ENCODE peak calls at places on chromosomes 11 and 22, in six cellular contexts. F, W, I, T, G and O are unnamed samples.

GRCh38 chr11:14021738-14022137 is 59.2 kb downstream of the SPON1 start:
- ATAC-seq in F (no peak), W (no peak), I (no peak), T (no peak), G (no peak), O (no peak)

GRCh38 chr22:30806391-30806861 is 111.8 kb downstream of the OSBP2 start:
- ATAC-seq in F (no peak), W (no peak), I (no peak), T (no peak), G (no peak), O (no peak)

GRCh38 chr11:47500121-47500520 is 51.2 kb upstream of the RAPSN start:
- ATAC-seq in F (no peak), W (no peak), I (no peak), T (peak; percentile 49), G (no peak), O (no peak)

GRCh38 chr22:19823638-19824196 is 31.0 kb downstream of the GNB1L start:
- ATAC-seq in F (peak; percentile 75), W (no peak), I (no peak), T (no peak), G (no peak), O (no peak)

GRCh38 chr11:57217053-57217452 is 20.0 kb downstream of the APLNR start:
- ATAC-seq in F (no peak), W (no peak), I (no peak), T (no peak), G (no peak), O (no peak)

GRCh38 chr11:100632970-100633452 is 54.1 kb upstream of the ARHGAP42 start:
- ATAC-seq in F (peak; percentile 90), W (peak; percentile 55), I (peak; percentile 23), T (no peak), G (peak; percentile 44), O (peak; percentile 65)

GRCh38 chr11:95268386-95268785 is 37.4 kb upstream of the SESN3 start:
- ATAC-seq in F (no peak), W (peak; percentile 56), I (no peak), T (no peak), G (no peak), O (no peak)

GRCh38 chr11:72773291-72773690 is 20.6 kb downstream of the STARD10 start:
- ATAC-seq in F (no peak), W (peak; percentile 83), I (peak; percentile 28), T (no peak), G (no peak), O (peak; percentile 86)

GRCh38 chr11:95641506-95641905 is 148.1 kb downstream of the FAM76B start:
- ATAC-seq in F (no peak), W (peak; percentile 42), I (no peak), T (peak; percentile 100), G (no peak), O (peak; percentile 89)

GRCh38 chr11:116875194-116875593 is 37.8 kb upstream of the APOA1 start:
- ATAC-seq in F (no peak), W (no peak), I (no peak), T (no peak), G (no peak), O (no peak)

GRCh38 chr11:1484716-1485503 is 1.7 kb downstream of the MOB2 start:
- ATAC-seq in F (no peak), W (no peak), I (peak; percentile 17), T (no peak), G (peak; percentile 30), O (no peak)

GRCh38 chr11:8532475-8532874 is 61.6 kb downstream of the STK33 start:
- ATAC-seq in F (no peak), W (no peak), I (no peak), T (peak; percentile 89), G (no peak), O (no peak)

GRCh38 chr11:119316017-119316728 is 757 bp downstream of the MCAM start:
- ATAC-seq in F (no peak), W (no peak), I (peak; percentile 26), T (no peak), G (no peak), O (peak; percentile 34)

GRCh38 chr11:119484741-119485605 is 62.0 kb upstream of the THY1 start:
- ATAC-seq in F (peak; percentile 44), W (no peak), I (peak; percentile 43), T (peak; percentile 66), G (peak; percentile 64), O (no peak)

GRCh38 chr11:118205979-118206611 is 18.7 kb downstream of the JAML start:
- ATAC-seq in F (no peak), W (peak; percentile 27), I (no peak), T (peak; percentile 55), G (no peak), O (no peak)

GRCh38 chr11:23723861-23724260 is 773.0 kb upstream of the LUZP2 start:
- ATAC-seq in F (no peak), W (no peak), I (no peak), T (peak; percentile 68), G (no peak), O (no peak)

GRCh38 chr11:96130061-96130460 is 206.2 kb upstream of the MTMR2 start:
- ATAC-seq in F (no peak), W (no peak), I (no peak), T (peak; percentile 72), G (no peak), O (no peak)

GRCh38 chr22:43153916-43154315 is 2.6 kb downstream of the TSPO start:
- ATAC-seq in F (no peak), W (no peak), I (no peak), T (no peak), G (no peak), O (no peak)

GRCh38 chr11:120867531-120867930 is 156.4 kb upstream of the TBCEL start:
- ATAC-seq in F (no peak), W (no peak), I (no peak), T (no peak), G (no peak), O (no peak)

GRCh38 chr22:33984211-33984610 is 63.9 kb upstream of the LARGE1 start:
- ATAC-seq in F (no peak), W (no peak), I (no peak), T (no peak), G (no peak), O (no peak)

GRCh38 chr11:13261600-13262061 is 16.0 kb upstream of the BMAL1 start:
- ATAC-seq in F (no peak), W (peak; percentile 90), I (peak; percentile 95), T (no peak), G (no peak), O (peak; percentile 90)

GRCh38 chr11:102241026-102241425 is 76.3 kb upstream of the BIRC3 start:
- ATAC-seq in F (peak; percentile 4), W (no peak), I (peak; percentile 19), T (peak; percentile 21), G (no peak), O (peak; percentile 19)

GRCh38 chr22:38981659-38982007 is 514 bp upstream of the APOBEC3B start:
- ATAC-seq in F (peak; percentile 67), W (peak; percentile 38), I (peak; percentile 55), T (peak; percentile 18), G (peak; percentile 52), O (peak; percentile 58)

GRCh38 chr11:128532016-128532570 is 55.3 kb downstream of the ETS1 start:
- ATAC-seq in F (no peak), W (no peak), I (no peak), T (no peak), G (no peak), O (no peak)

GRCh38 chr11:33701302-33701701 is 676 bp upstream of the C11orf91 start:
- ATAC-seq in F (no peak), W (peak; percentile 1), I (peak; percentile 13), T (no peak), G (no peak), O (peak; percentile 11)

GRCh38 chr22:34429314-34429713 is 509.0 kb upstream of the LARGE1 start:
- ATAC-seq in F (no peak), W (no peak), I (no peak), T (no peak), G (no peak), O (no peak)

GRCh38 chr11:111557425-111558111 is 17.0 kb downstream of the LAYN start:
- ATAC-seq in F (no peak), W (peak; percentile 54), I (peak; percentile 75), T (no peak), G (no peak), O (peak; percentile 81)

GRCh38 chr11:70826541-70826943 is 425.8 kb downstream of the SHANK2 start:
- ATAC-seq in F (no peak), W (no peak), I (no peak), T (no peak), G (no peak), O (peak; percentile 67)

GRCh38 chr22:48599346-48599745 is 1228.3 kb downstream of the BRD1 start:
- ATAC-seq in F (no peak), W (no peak), I (no peak), T (no peak), G (no peak), O (no peak)

GRCh38 chr22:37316875-37317371 is 34.6 kb downstream of the CYTH4 start:
- ATAC-seq in F (peak; percentile 89), W (peak; percentile 89), I (peak; percentile 95), T (peak; percentile 83), G (peak; percentile 97), O (peak; percentile 71)

GRCh38 chr11:73124796-73125195 is 17.3 kb downstream of the FCHSD2 start:
- ATAC-seq in F (no peak), W (no peak), I (no peak), T (no peak), G (no peak), O (no peak)

GRCh38 chr22:17570851-17571631 is 7.7 kb downstream of the SLC25A18 start:
- ATAC-seq in F (peak; percentile 51), W (peak; percentile 84), I (peak; percentile 33), T (no peak), G (peak; percentile 10), O (peak; percentile 97)
- TF ChIP-seq EP300 in F (no peak), W (peak; percentile 99), I (no peak), T (no peak), G (no peak), O (peak; percentile 99)

GRCh38 chr11:76629133-76629852 is 41.3 kb downstream of the LRRC32 start:
- ATAC-seq in F (peak; percentile 24), W (peak; percentile 84), I (peak; percentile 19), T (peak; percentile 65), G (no peak), O (peak; percentile 81)
- TF ChIP-seq EP300 in F (no peak), W (peak; percentile 99), I (no peak), T (peak; percentile 60), G (no peak), O (no peak)

GRCh38 chr11:293293-293851 is 4.4 kb downstream of the PGGHG start:
- ATAC-seq in F (no peak), W (no peak), I (no peak), T (no peak), G (no peak), O (no peak)
- TF ChIP-seq EP300 in F (no peak), W (no peak), I (no peak), T (no peak), G (no peak), O (no peak)

GRCh38 chr22:28506207-28506606 is 173.4 kb downstream of the TTC28 start:
- ATAC-seq in F (no peak), W (no peak), I (no peak), T (no peak), G (no peak), O (no peak)

GRCh38 chr22:28500005-28500404 is 179.6 kb downstream of the TTC28 start:
- ATAC-seq in F (no peak), W (no peak), I (no peak), T (no peak), G (no peak), O (no peak)

GRCh38 chr22:28505416-28506156 is 174.1 kb downstream of the TTC28 start:
- ATAC-seq in F (no peak), W (peak; percentile 21), I (no peak), T (no peak), G (no peak), O (no peak)
- TF ChIP-seq EP300 in F (no peak), W (no peak), I (no peak), T (no peak), G (no peak), O (no peak)